ENCODE peak calls at places on chromosomes 2 and 18, in nine cellular contexts. L is fibroblast of mammary gland, Y is NCI-H1048, J is COR-L47, M is HT-29, K is iPS-NIHi11, H is HFFc6, A is dermis microvascular lymphatic vessel endothelial cell, T is GM12891. E is an unnamed sample.

GRCh38 chr18:12621737-12622306 is 36.1 kb downstream of the SPIRE1 start:
- DNase-seq in L (peak), Y (no peak), J (no peak), M (no peak), K (no peak), H (peak), A (no peak), T (no peak), E (peak)

GRCh38 chr2:150531626-150532419 is 44.4 kb upstream of the RND3 start:
- DNase-seq in L (peak), Y (no peak), J (no peak), M (no peak), K (no peak), H (peak), A (no peak), T (no peak), E (peak)

GRCh38 chr2:197096649-197097048 is 170.1 kb upstream of the PGAP1 start:
- DNase-seq in L (no peak), Y (no peak), J (no peak), M (no peak), K (no peak), H (no peak), A (no peak), T (no peak), E (no peak)

GRCh38 chr2:146677280-146677679 is 1167.5 kb upstream of the ACVR2A start:
- DNase-seq in L (peak), Y (no peak), J (no peak), M (peak), K (peak), H (no peak), A (no peak), T (no peak), E (no peak)

GRCh38 chr2:230447455-230448451 is 31.8 kb downstream of the SP100 start:
- DNase-seq in L (no peak), Y (no peak), J (no peak), M (no peak), K (no peak), H (no peak), A (no peak), T (no peak), E (no peak)

GRCh38 chr2:7517122-7517487 is 599.9 kb downstream of the RNF144A start:
- DNase-seq in L (peak), Y (no peak), J (no peak), M (no peak), K (no peak), H (no peak), A (no peak), T (no peak), E (no peak)

GRCh38 chr2:119073213-119073612 is 85.3 kb downstream of the C1QL2 start:
- DNase-seq in L (no peak), Y (no peak), J (no peak), M (no peak), K (no peak), H (no peak), A (no peak), T (no peak), E (no peak)

GRCh38 chr18:31386683-31387082 is 10.1 kb downstream of the DSG4 start:
- DNase-seq in L (no peak), Y (no peak), J (no peak), M (no peak), K (no peak), H (no peak), A (no peak), T (no peak), E (no peak)

GRCh38 chr2:54279385-54279784 is 23.4 kb upstream of the TSPYL6 start:
- DNase-seq in L (no peak), Y (no peak), J (no peak), M (peak), K (peak), H (no peak), A (no peak), T (no peak), E (peak)

GRCh38 chr2:178075006-178075326 is 2.4 kb upstream of the PDE11A start:
- DNase-seq in L (no peak), Y (no peak), J (no peak), M (no peak), K (no peak), H (no peak), A (no peak), T (no peak), E (no peak)

GRCh38 chr18:75553021-75553420 is 125.5 kb upstream of the SMIM21 start:
- DNase-seq in L (no peak), Y (no peak), J (no peak), M (no peak), K (no peak), H (no peak), A (no peak), T (no peak), E (no peak)

GRCh38 chr2:116719841-116720240 is 1094.7 kb upstream of the DDX18 start:
- DNase-seq in L (peak), Y (no peak), J (peak), M (no peak), K (no peak), H (no peak), A (peak), T (no peak), E (no peak)

GRCh38 chr2:16277117-16277516 is 336.8 kb downstream of the MYCN start:
- DNase-seq in L (no peak), Y (no peak), J (no peak), M (no peak), K (no peak), H (no peak), A (no peak), T (no peak), E (no peak)

GRCh38 chr18:42047721-42048120 is 92.7 kb downstream of the PIK3C3 start:
- DNase-seq in L (peak), Y (no peak), J (no peak), M (no peak), K (no peak), H (peak), A (no peak), T (no peak), E (no peak)

GRCh38 chr2:144364988-144365738 is 154.8 kb downstream of the ZEB2 start:
- DNase-seq in L (peak), Y (no peak), J (no peak), M (no peak), K (no peak), H (peak), A (no peak), T (no peak), E (no peak)

GRCh38 chr2:49255325-49256023 is 101.2 kb upstream of the FSHR start:
- DNase-seq in L (peak), Y (no peak), J (no peak), M (peak), K (no peak), H (no peak), A (no peak), T (no peak), E (no peak)

GRCh38 chr18:9951022-9951859 is 37.4 kb downstream of the VAPA start:
- DNase-seq in L (peak), Y (peak), J (peak), M (peak), K (peak), H (peak), A (peak), T (no peak), E (peak)

GRCh38 chr2:46521215-46521683 is 41.9 kb downstream of the TMEM247 start:
- DNase-seq in L (peak), Y (no peak), J (no peak), M (no peak), K (no peak), H (peak), A (no peak), T (no peak), E (peak)

GRCh38 chr2:96805026-96805425 is 11.0 kb upstream of the CNNM3 start:
- DNase-seq in L (no peak), Y (no peak), J (no peak), M (no peak), K (no peak), H (no peak), A (no peak), T (no peak), E (no peak)

GRCh38 chr2:232981767-232982360 is 31.2 kb downstream of the NGEF start:
- DNase-seq in L (no peak), Y (no peak), J (no peak), M (peak), K (no peak), H (no peak), A (no peak), T (no peak), E (no peak)

GRCh38 chr18:2889761-2890192 is 43.0 kb downstream of the EMILIN2 start:
- DNase-seq in L (no peak), Y (no peak), J (no peak), M (peak), K (no peak), H (no peak), A (no peak), T (no peak), E (no peak)

GRCh38 chr2:42929985-42930581 is 137.7 kb upstream of the HAAO start:
- DNase-seq in L (peak), Y (no peak), J (no peak), M (no peak), K (no peak), H (no peak), A (no peak), T (no peak), E (peak)

GRCh38 chr18:50079571-50080295 is 115.2 kb downstream of the MYO5B start:
- DNase-seq in L (no peak), Y (no peak), J (no peak), M (no peak), K (no peak), H (no peak), A (no peak), T (no peak), E (no peak)

GRCh38 chr18:46536215-46536874 is 120.7 kb downstream of the LOXHD1 start:
- DNase-seq in L (peak), Y (no peak), J (no peak), M (peak), K (no peak), H (no peak), A (no peak), T (no peak), E (no peak)

GRCh38 chr2:36650031-36650430 is 46.5 kb upstream of the VIT start:
- DNase-seq in L (peak), Y (no peak), J (no peak), M (peak), K (peak), H (peak), A (no peak), T (no peak), E (peak)

GRCh38 chr2:231300020-231300721 is 95.3 kb upstream of the B3GNT7 start:
- DNase-seq in L (no peak), Y (no peak), J (no peak), M (no peak), K (no peak), H (no peak), A (no peak), T (no peak), E (no peak)

GRCh38 chr2:26068602-26069298 is 34.9 kb downstream of the RAB10 start:
- DNase-seq in L (peak), Y (no peak), J (no peak), M (peak), K (peak), H (peak), A (peak), T (peak), E (peak)

GRCh38 chr2:171345971-171346722 is 87.6 kb downstream of the METTL8 start:
- DNase-seq in L (no peak), Y (no peak), J (no peak), M (peak), K (no peak), H (no peak), A (no peak), T (no peak), E (no peak)

GRCh38 chr18:10320848-10321247 is 133.6 kb upstream of the APCDD1 start:
- DNase-seq in L (peak), Y (no peak), J (no peak), M (no peak), K (no peak), H (no peak), A (no peak), T (no peak), E (peak)

GRCh38 chr2:88748005-88748404 is 56.5 kb downstream of the RPIA start:
- DNase-seq in L (no peak), Y (no peak), J (no peak), M (no peak), K (no peak), H (no peak), A (no peak), T (no peak), E (no peak)

GRCh38 chr2:126658910-126659613 is 3.1 kb downstream of the GYPC start:
- DNase-seq in L (peak), Y (no peak), J (no peak), M (no peak), K (no peak), H (peak), A (peak), T (no peak), E (peak)

GRCh38 chr18:72470391-72470790 is 73.8 kb downstream of the CBLN2 start:
- DNase-seq in L (no peak), Y (no peak), J (no peak), M (no peak), K (no peak), H (no peak), A (no peak), T (no peak), E (no peak)

GRCh38 chr2:200110380-200110779 is 155.0 kb downstream of the MAIP1 start:
- DNase-seq in L (no peak), Y (no peak), J (no peak), M (no peak), K (no peak), H (no peak), A (no peak), T (no peak), E (no peak)

GRCh38 chr2:121791801-121792221 is 36.4 kb downstream of the TSN start:
- DNase-seq in L (no peak), Y (peak), J (no peak), M (no peak), K (no peak), H (no peak), A (peak), T (no peak), E (no peak)

GRCh38 chr2:118443596-118443995 is 355.3 kb downstream of the INSIG2 start:
- DNase-seq in L (peak), Y (no peak), J (no peak), M (peak), K (no peak), H (no peak), A (peak), T (no peak), E (peak)

GRCh38 chr2:1915196-1915595 is 170.9 kb upstream of the PXDN start:
- DNase-seq in L (no peak), Y (no peak), J (no peak), M (no peak), K (no peak), H (no peak), A (no peak), T (no peak), E (no peak)

GRCh38 chr2:213104089-213104902 is 47.1 kb downstream of the IKZF2 start:
- DNase-seq in L (peak), Y (no peak), J (no peak), M (no peak), K (peak), H (no peak), A (no peak), T (no peak), E (no peak)

GRCh38 chr2:28454016-28454930 is 41.6 kb upstream of the PLB1 start:
- DNase-seq in L (peak), Y (no peak), J (no peak), M (no peak), K (no peak), H (peak), A (no peak), T (no peak), E (no peak)

E was measured in GM03348.